ENCODE peak calls at places on chromosomes 13 and 19, in six cellular contexts. One of them, this sample, is unnamed.

GRCh38 chr19:39139305-39140194 is 14.0 kb downstream of the PAK4 start:
- DNase-seq in esophagus squamous epithelium: no peak
- DNase-seq in testis: no peak
- DNase-seq in A549: no peak
- DNase-seq in transverse colon: no peak
- DNase-seq in gastrocnemius medialis: no peak
- DNase-seq in this sample: no peak

GRCh38 chr13:41603917-41604316 is 146.6 kb downstream of the RGCC start:
- DNase-seq in esophagus squamous epithelium: no peak
- DNase-seq in testis: no peak
- DNase-seq in A549: peak; percentile 8
- DNase-seq in transverse colon: no peak
- DNase-seq in gastrocnemius medialis: peak; percentile 86
- DNase-seq in this sample: no peak

GRCh38 chr13:46168341-46168740 is 13.6 kb downstream of the LCP1 start:
- DNase-seq in esophagus squamous epithelium: no peak
- DNase-seq in testis: peak; percentile 77
- DNase-seq in A549: no peak
- DNase-seq in transverse colon: peak; percentile 28
- DNase-seq in gastrocnemius medialis: peak; percentile 20
- DNase-seq in this sample: peak; percentile 45

GRCh38 chr19:8462601-8463000 is 17.8 kb downstream of the HNRNPM start:
- DNase-seq in esophagus squamous epithelium: no peak
- DNase-seq in testis: no peak
- DNase-seq in A549: no peak
- DNase-seq in transverse colon: no peak
- DNase-seq in gastrocnemius medialis: no peak
- DNase-seq in this sample: no peak

GRCh38 chr13:99434258-99434788 is 66.9 kb upstream of the TM9SF2 start:
- DNase-seq in esophagus squamous epithelium: no peak
- DNase-seq in testis: no peak
- DNase-seq in A549: no peak
- DNase-seq in transverse colon: peak; percentile 44
- DNase-seq in gastrocnemius medialis: no peak
- DNase-seq in this sample: no peak

GRCh38 chr13:26950546-26950945 is 190.0 kb upstream of the GPR12 start:
- DNase-seq in esophagus squamous epithelium: no peak
- DNase-seq in testis: no peak
- DNase-seq in A549: no peak
- DNase-seq in transverse colon: peak; percentile 55
- DNase-seq in gastrocnemius medialis: no peak
- DNase-seq in this sample: no peak

GRCh38 chr19:53365899-53366493 is 491 bp downstream of the ZNF525 start:
- DNase-seq in esophagus squamous epithelium: no peak
- DNase-seq in testis: no peak
- DNase-seq in A549: no peak
- DNase-seq in transverse colon: peak; percentile 51
- DNase-seq in gastrocnemius medialis: no peak
- DNase-seq in this sample: no peak

GRCh38 chr19:7494416-7495098 is 5.7 kb upstream of the PEX11G start:
- DNase-seq in esophagus squamous epithelium: no peak
- DNase-seq in testis: peak; percentile 92
- DNase-seq in A549: no peak
- DNase-seq in transverse colon: no peak
- DNase-seq in gastrocnemius medialis: peak; percentile 67
- DNase-seq in this sample: peak; percentile 53

GRCh38 chr19:982567-983170 is 1.5 kb upstream of the WDR18 start:
- DNase-seq in esophagus squamous epithelium: no peak
- DNase-seq in testis: peak; percentile 73
- DNase-seq in A549: peak; percentile 80
- DNase-seq in transverse colon: peak; percentile 82
- DNase-seq in gastrocnemius medialis: peak; percentile 59
- DNase-seq in this sample: peak; percentile 55

GRCh38 chr13:106155411-106155810 is 380.1 kb downstream of the EFNB2 start:
- DNase-seq in esophagus squamous epithelium: no peak
- DNase-seq in testis: no peak
- DNase-seq in A549: no peak
- DNase-seq in transverse colon: no peak
- DNase-seq in gastrocnemius medialis: no peak
- DNase-seq in this sample: no peak

GRCh38 chr19:50358483-50359431 is 6.7 kb downstream of the NAPSA start:
- DNase-seq in esophagus squamous epithelium: no peak
- DNase-seq in testis: peak; percentile 69
- DNase-seq in A549: no peak
- DNase-seq in transverse colon: peak; percentile 64
- DNase-seq in gastrocnemius medialis: no peak
- DNase-seq in this sample: no peak

GRCh38 chr13:102003848-102004570 is 397.8 kb downstream of the FGF14 start:
- DNase-seq in esophagus squamous epithelium: no peak
- DNase-seq in testis: no peak
- DNase-seq in A549: no peak
- DNase-seq in transverse colon: no peak
- DNase-seq in gastrocnemius medialis: no peak
- DNase-seq in this sample: no peak

GRCh38 chr13:99086149-99086868 is 108.4 kb upstream of the DOCK9 start:
- DNase-seq in esophagus squamous epithelium: no peak
- DNase-seq in testis: peak; percentile 44
- DNase-seq in A549: peak; percentile 42
- DNase-seq in transverse colon: peak; percentile 60
- DNase-seq in gastrocnemius medialis: peak; percentile 24
- DNase-seq in this sample: no peak

GRCh38 chr13:77207943-77208342 is 119.0 kb downstream of the MYCBP2 start:
- DNase-seq in esophagus squamous epithelium: no peak
- DNase-seq in testis: no peak
- DNase-seq in A549: no peak
- DNase-seq in transverse colon: no peak
- DNase-seq in gastrocnemius medialis: no peak
- DNase-seq in this sample: no peak

GRCh38 chr19:29365836-29366417 is 153.0 kb upstream of the UQCRFS1 start:
- DNase-seq in esophagus squamous epithelium: no peak
- DNase-seq in testis: no peak
- DNase-seq in A549: no peak
- DNase-seq in transverse colon: no peak
- DNase-seq in gastrocnemius medialis: no peak
- DNase-seq in this sample: no peak

GRCh38 chr19:17268754-17269153 is 1.5 kb downstream of the BABAM1 start:
- DNase-seq in esophagus squamous epithelium: no peak
- DNase-seq in testis: no peak
- DNase-seq in A549: no peak
- DNase-seq in transverse colon: no peak
- DNase-seq in gastrocnemius medialis: no peak
- DNase-seq in this sample: no peak

GRCh38 chr13:55230570-55230908 is 1910.2 kb upstream of the PRR20A start:
- DNase-seq in esophagus squamous epithelium: no peak
- DNase-seq in testis: no peak
- DNase-seq in A549: no peak
- DNase-seq in transverse colon: no peak
- DNase-seq in gastrocnemius medialis: no peak
- DNase-seq in this sample: no peak

GRCh38 chr13:40152145-40152544 is 496.7 kb downstream of the COG6 start:
- DNase-seq in esophagus squamous epithelium: no peak
- DNase-seq in testis: no peak
- DNase-seq in A549: peak; percentile 8
- DNase-seq in transverse colon: no peak
- DNase-seq in gastrocnemius medialis: no peak
- DNase-seq in this sample: no peak

GRCh38 chr19:13366529-13367143 is 139.6 kb downstream of the CACNA1A start:
- DNase-seq in esophagus squamous epithelium: no peak
- DNase-seq in testis: no peak
- DNase-seq in A549: peak; percentile 20
- DNase-seq in transverse colon: no peak
- DNase-seq in gastrocnemius medialis: no peak
- DNase-seq in this sample: no peak

GRCh38 chr19:51873097-51873496 is 14.7 kb downstream of the ZNF577 start:
- DNase-seq in esophagus squamous epithelium: no peak
- DNase-seq in testis: no peak
- DNase-seq in A549: no peak
- DNase-seq in transverse colon: no peak
- DNase-seq in gastrocnemius medialis: no peak
- DNase-seq in this sample: no peak

DNA sequence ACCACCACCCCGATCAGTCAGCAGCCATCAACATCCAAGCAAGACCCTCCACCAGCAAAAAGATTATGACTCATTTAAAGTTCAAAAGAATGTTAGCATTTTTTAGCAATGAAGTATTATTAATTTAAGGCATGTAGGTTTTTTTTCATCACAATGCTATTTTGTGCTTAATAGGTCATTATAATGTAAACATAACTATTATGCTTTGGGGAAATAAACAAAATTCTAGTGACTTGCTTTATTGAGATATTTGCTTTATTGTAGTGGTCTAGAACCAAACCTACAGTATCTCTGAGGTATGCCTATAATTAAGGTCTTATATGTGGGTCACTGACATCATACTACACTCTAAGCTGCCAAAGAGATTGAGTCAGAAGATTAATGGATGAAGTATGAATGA is 20.0 kb downstream of the KLF12 start:
- DNase-seq in esophagus squamous epithelium: no peak
- DNase-seq in testis: no peak
- DNase-seq in A549: no peak
- DNase-seq in transverse colon: no peak
- DNase-seq in gastrocnemius medialis: no peak
- DNase-seq in this sample: no peak
- H3K4me1 ChIP-seq in esophagus squamous epithelium: no peaks in the 10 kb centered on the region
- H3K4me1 ChIP-seq in testis: no peaks in the 10 kb centered on the region
- H3K4me1 ChIP-seq in A549: peaks cover 6% of the 10 kb centered on the region
- H3K4me1 ChIP-seq in transverse colon: peaks cover 5% of the 10 kb centered on the region
- H3K4me1 ChIP-seq in gastrocnemius medialis: peaks cover 11% of the 10 kb centered on the region
- H3K4me1 ChIP-seq in this sample: peaks cover 24% of the 10 kb centered on the region

GRCh38 chr19:19063183-19064097 is at the start of gene SLC25A42:
- DNase-seq in esophagus squamous epithelium: peak; percentile 91
- DNase-seq in testis: peak; percentile 99
- DNase-seq in A549: peak; percentile 99
- DNase-seq in transverse colon: peak; percentile 99
- DNase-seq in gastrocnemius medialis: peak; percentile 100
- DNase-seq in this sample: peak; percentile 100
- TF ChIP-seq POLR2A in esophagus squamous epithelium: no peak
- TF ChIP-seq POLR2A in testis: no peak
- TF ChIP-seq POLR2A in A549: no peak
- TF ChIP-seq POLR2A in transverse colon: peak; percentile 32
- TF ChIP-seq POLR2A in gastrocnemius medialis: peak; percentile 97
- TF ChIP-seq POLR2A in this sample: peak; percentile 21

GRCh38 chr13:25252770-25253169 is 34.5 kb downstream of the MTMR6 start:
- DNase-seq in esophagus squamous epithelium: no peak
- DNase-seq in testis: no peak
- DNase-seq in A549: no peak
- DNase-seq in transverse colon: no peak
- DNase-seq in gastrocnemius medialis: no peak
- DNase-seq in this sample: no peak

GRCh38 chr13:25247345-25247744 is 39.9 kb downstream of the MTMR6 start:
- DNase-seq in esophagus squamous epithelium: no peak
- DNase-seq in testis: no peak
- DNase-seq in A549: no peak
- DNase-seq in transverse colon: no peak
- DNase-seq in gastrocnemius medialis: no peak
- DNase-seq in this sample: no peak

GRCh38 chr13:25249001-25249543 is 38.2 kb downstream of the MTMR6 start:
- DNase-seq in esophagus squamous epithelium: no peak
- DNase-seq in testis: no peak
- DNase-seq in A549: no peak
- DNase-seq in transverse colon: no peak
- DNase-seq in gastrocnemius medialis: no peak
- DNase-seq in this sample: peak; percentile 9

GRCh38 chr13:25252229-25252628 is 35.1 kb downstream of the MTMR6 start:
- DNase-seq in esophagus squamous epithelium: no peak
- DNase-seq in testis: no peak
- DNase-seq in A549: no peak
- DNase-seq in transverse colon: no peak
- DNase-seq in gastrocnemius medialis: no peak
- DNase-seq in this sample: no peak

DNA sequence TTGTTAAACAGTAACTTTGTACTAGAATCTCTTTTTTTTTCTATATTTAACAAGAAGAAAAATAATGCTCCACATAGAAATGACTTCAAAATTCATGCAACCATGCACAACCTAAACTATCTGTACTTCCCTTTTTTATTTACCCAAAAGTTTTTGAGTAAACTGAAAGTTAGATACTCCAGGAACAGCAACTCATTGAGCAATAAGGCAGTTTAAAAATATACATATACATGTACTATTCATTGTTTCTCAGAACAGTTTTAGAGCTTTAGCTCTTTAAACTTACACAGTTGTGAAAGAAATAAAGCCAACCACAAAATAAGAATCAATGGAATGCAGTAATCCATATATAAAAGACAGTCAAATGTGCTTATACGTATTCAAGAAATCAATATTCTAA is 39.2 kb downstream of the MTMR6 start:
- DNase-seq in esophagus squamous epithelium: no peak
- DNase-seq in testis: no peak
- DNase-seq in A549: no peak
- DNase-seq in transverse colon: no peak
- DNase-seq in gastrocnemius medialis: no peak
- DNase-seq in this sample: no peak
- H3K27ac ChIP-seq in esophagus squamous epithelium: no peak overlapping the region
- H3K27ac ChIP-seq in testis: no peak overlapping the region
- H3K27ac ChIP-seq in A549: no peak overlapping the region
- H3K27ac ChIP-seq in transverse colon: no peak overlapping the region
- H3K27ac ChIP-seq in gastrocnemius medialis: no peak overlapping the region
- H3K27ac ChIP-seq in this sample: no peak overlapping the region

GRCh38 chr13:31096624-31097302 is 64.9 kb downstream of the HSPH1 start:
- DNase-seq in esophagus squamous epithelium: no peak
- DNase-seq in testis: no peak
- DNase-seq in A549: no peak
- DNase-seq in transverse colon: peak; percentile 72
- DNase-seq in gastrocnemius medialis: no peak
- DNase-seq in this sample: no peak

GRCh38 chr13:31100721-31101120 is 61.0 kb downstream of the HSPH1 start:
- DNase-seq in esophagus squamous epithelium: no peak
- DNase-seq in testis: no peak
- DNase-seq in A549: no peak
- DNase-seq in transverse colon: no peak
- DNase-seq in gastrocnemius medialis: no peak
- DNase-seq in this sample: no peak

GRCh38 chr13:31105020-31105800 is 56.5 kb downstream of the HSPH1 start:
- DNase-seq in esophagus squamous epithelium: no peak
- DNase-seq in testis: peak; percentile 60
- DNase-seq in A549: no peak
- DNase-seq in transverse colon: no peak
- DNase-seq in gastrocnemius medialis: no peak
- DNase-seq in this sample: peak; percentile 16

GRCh38 chr13:31105856-31106255 is 55.8 kb downstream of the HSPH1 start:
- DNase-seq in esophagus squamous epithelium: no peak
- DNase-seq in testis: no peak
- DNase-seq in A549: no peak
- DNase-seq in transverse colon: no peak
- DNase-seq in gastrocnemius medialis: no peak
- DNase-seq in this sample: no peak

DNA sequence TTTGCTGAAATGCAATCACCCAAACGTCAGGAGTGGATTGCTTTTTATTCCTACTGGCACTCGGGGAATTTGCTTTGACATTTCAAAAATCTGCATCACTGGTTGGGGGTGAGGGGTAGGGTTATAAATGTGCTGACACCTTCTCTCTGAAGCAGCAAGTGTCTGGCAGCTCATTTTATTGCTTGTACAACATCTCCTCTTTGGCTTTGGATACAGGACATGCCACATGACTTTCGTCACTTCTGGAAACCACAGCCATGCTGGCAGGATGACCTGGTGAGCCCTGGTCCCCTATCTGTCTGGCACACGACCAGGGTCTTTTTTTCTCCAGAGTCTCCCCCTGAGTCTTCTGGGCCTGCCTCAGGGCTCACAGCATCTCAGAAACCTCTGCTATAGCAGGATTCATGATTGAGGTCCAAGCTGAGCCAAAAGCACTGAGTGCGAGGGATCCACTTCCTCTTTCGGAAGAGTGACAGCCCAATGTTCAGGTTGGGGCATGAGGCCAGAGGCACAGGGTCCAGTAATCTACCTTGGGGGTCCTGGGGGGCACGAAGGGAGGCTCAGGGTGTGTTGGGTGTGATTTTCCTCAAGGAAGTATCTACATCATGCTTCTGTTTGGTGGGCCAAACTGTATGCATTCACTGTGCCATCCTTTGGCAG is 60.1 kb downstream of the HSPH1 start:
- DNase-seq in esophagus squamous epithelium: no peak
- DNase-seq in testis: no peak
- DNase-seq in A549: no peak
- DNase-seq in transverse colon: no peak
- DNase-seq in gastrocnemius medialis: no peak
- DNase-seq in this sample: no peak
- H3K4me1 ChIP-seq in esophagus squamous epithelium: no peaks in the 10 kb centered on the region
- H3K4me1 ChIP-seq in testis: no peaks in the 10 kb centered on the region
- H3K4me1 ChIP-seq in A549: no peaks in the 10 kb centered on the region
- H3K4me1 ChIP-seq in transverse colon: no peaks in the 10 kb centered on the region
- H3K4me1 ChIP-seq in gastrocnemius medialis: no peaks in the 10 kb centered on the region
- H3K4me1 ChIP-seq in this sample: no peaks in the 10 kb centered on the region

This sample was measured in tibial nerve.